ENCODE peak calls at places on chromosomes 5 and 9, in eight cellular contexts. W is endothelial cell of umbilical vein, M is fibroblast of lung, B is type B pancreatic cell, V is breast epithelium, H is IMR-90, K is neural crest cell, U is osteocyte. C is an unnamed sample.

GRCh38 chr9:127463382-127463781 is 12.1 kb downstream of the LRSAM1 start:
- DNase-seq in H (no peak), M (no peak), V (no peak), U (no peak), W (no peak), K (no peak), B (no peak), C (no peak)

GRCh38 chr5:34577267-34577666 is 78.9 kb upstream of the RAI14 start:
- DNase-seq in V (no peak), K (no peak), U (no peak), M (no peak), W (no peak), B (no peak), H (no peak), C (no peak)

GRCh38 chr5:79318935-79319614 is 83.1 kb downstream of the JMY start:
- DNase-seq in K (no peak), V (no peak), H (peak), W (peak), B (no peak), U (no peak), M (peak), C (no peak)

GRCh38 chr5:172412724-172413260 is 41.5 kb downstream of the SH3PXD2B start:
- DNase-seq in K (no peak), M (peak), B (no peak), V (peak), U (peak), H (peak), W (peak), C (peak)

GRCh38 chr5:399296-400281 is 43.4 kb upstream of the EXOC3 start:
- DNase-seq in V (no peak), H (peak), K (peak), M (peak), U (peak), B (peak), W (peak), C (peak)

GRCh38 chr5:77957-78804 is 13.8 kb upstream of the PLEKHG4B start:
- DNase-seq in H (peak), U (peak), M (peak), B (peak), V (no peak), W (no peak), K (no peak), C (peak)

GRCh38 chr5:116578676-116579075 is 4.1 kb upstream of the SEMA6A start:
- DNase-seq in H (no peak), K (no peak), W (no peak), B (no peak), U (no peak), M (no peak), V (no peak), C (no peak)

GRCh38 chr5:128487041-128487440 is 51.0 kb downstream of the FBN2 start:
- DNase-seq in B (no peak), H (peak), K (no peak), U (no peak), M (no peak), V (no peak), W (no peak), C (no peak)

GRCh38 chr5:147515269-147515668 is 5.4 kb upstream of the DPYSL3 start:
- DNase-seq in K (no peak), M (no peak), U (no peak), W (no peak), H (no peak), B (no peak), V (no peak), C (no peak)

GRCh38 chr9:111251453-111251837 is 78.6 kb downstream of the OR2K2 start:
- DNase-seq in B (no peak), M (no peak), V (no peak), U (no peak), W (no peak), H (no peak), K (no peak), C (no peak)

GRCh38 chr5:150763023-150763793 is 4.4 kb upstream of the DCTN4 start:
- DNase-seq in V (peak), M (peak), B (no peak), U (no peak), W (no peak), K (no peak), H (peak), C (peak)

GRCh38 chr9:89054865-89055495 is 63.7 kb downstream of the S1PR3 start:
- DNase-seq in B (no peak), V (no peak), U (no peak), M (no peak), W (no peak), K (no peak), H (no peak), C (no peak)

GRCh38 chr5:1118231-1118698 is 6.4 kb upstream of the SLC12A7 start:
- DNase-seq in H (peak), V (no peak), K (no peak), W (no peak), M (no peak), U (no peak), B (no peak), C (peak)

GRCh38 chr5:54718647-54719046 is 201.1 kb downstream of the SNX18 start:
- DNase-seq in U (no peak), H (no peak), M (peak), K (no peak), W (no peak), B (no peak), V (no peak), C (no peak)

GRCh38 chr5:140157032-140157781 is 17.8 kb upstream of the CYSTM1 start:
- DNase-seq in M (peak), W (peak), B (peak), K (peak), U (peak), V (peak), H (peak), C (peak)

GRCh38 chr5:159061186-159061796 is 38.4 kb downstream of the EBF1 start:
- DNase-seq in W (peak), V (no peak), B (no peak), M (peak), H (peak), U (peak), K (peak), C (peak)

GRCh38 chr9:115301581-115301980 is 183.6 kb upstream of the TNC start:
- DNase-seq in M (no peak), V (no peak), U (no peak), H (no peak), K (no peak), B (no peak), W (no peak), C (no peak)

GRCh38 chr9:35741740-35742139 is 7.3 kb downstream of the GBA2 start:
- DNase-seq in W (no peak), H (no peak), U (no peak), K (no peak), M (no peak), B (no peak), V (no peak), C (no peak)

GRCh38 chr5:171485668-171486067 is 66.2 kb downstream of the FGF18 start:
- DNase-seq in V (no peak), B (no peak), K (no peak), H (no peak), M (no peak), U (no peak), W (no peak), C (no peak)

GRCh38 chr9:76677481-76678055 is 86.7 kb upstream of the PCA3 start:
- DNase-seq in U (no peak), K (no peak), M (no peak), H (no peak), W (peak), V (no peak), B (no peak), C (no peak)

GRCh38 chr5:133405275-133406034 is 206.9 kb downstream of the FSTL4 start:
- DNase-seq in K (no peak), M (no peak), H (no peak), W (no peak), V (peak), B (peak), U (peak), C (no peak)

GRCh38 chr9:99964336-99964735 is 57.9 kb downstream of the STX17 start:
- DNase-seq in W (no peak), M (no peak), V (no peak), H (peak), U (no peak), K (no peak), B (no peak), C (no peak)

GRCh38 chr9:123438821-123439220 is 82.8 kb downstream of the CRB2 start:
- DNase-seq in B (no peak), U (no peak), V (peak), K (peak), H (peak), W (peak), M (no peak), C (no peak)

GRCh38 chr5:78706825-78707224 is 58.3 kb upstream of the LHFPL2 start:
- DNase-seq in W (peak), U (no peak), B (no peak), H (peak), K (no peak), M (no peak), V (no peak), C (no peak)

GRCh38 chr5:112279082-112279481 is 140.0 kb downstream of the EPB41L4A start:
- DNase-seq in M (no peak), K (no peak), V (no peak), U (no peak), H (no peak), B (no peak), W (no peak), C (no peak)

GRCh38 chr5:32017638-32018429 is 156.3 kb downstream of the GOLPH3 start:
- DNase-seq in B (no peak), M (peak), V (no peak), H (no peak), K (no peak), W (no peak), U (no peak), C (no peak)

GRCh38 chr9:14517154-14517906 is 175.9 kb downstream of the ZDHHC21 start:
- DNase-seq in K (no peak), H (no peak), M (no peak), V (no peak), W (no peak), B (no peak), U (no peak), C (peak)

GRCh38 chr5:72110401-72111013 is 3.2 kb downstream of the MAP1B start:
- DNase-seq in V (no peak), U (no peak), H (no peak), B (no peak), K (no peak), W (no peak), M (no peak), C (peak)

GRCh38 chr9:18184034-18184800 is 289.7 kb upstream of the ADAMTSL1 start:
- DNase-seq in B (no peak), H (no peak), W (peak), K (no peak), U (no peak), M (no peak), V (no peak), C (no peak)

GRCh38 chr5:158287643-158288228 is 428.8 kb upstream of the CLINT1 start:
- DNase-seq in B (no peak), M (peak), W (peak), U (no peak), V (no peak), H (peak), K (no peak), C (no peak)

GRCh38 chr9:32399110-32399815 is 14.8 kb downstream of the ACO1 start:
- DNase-seq in V (no peak), K (no peak), M (no peak), B (no peak), U (no peak), W (no peak), H (no peak), C (no peak)

DNA sequence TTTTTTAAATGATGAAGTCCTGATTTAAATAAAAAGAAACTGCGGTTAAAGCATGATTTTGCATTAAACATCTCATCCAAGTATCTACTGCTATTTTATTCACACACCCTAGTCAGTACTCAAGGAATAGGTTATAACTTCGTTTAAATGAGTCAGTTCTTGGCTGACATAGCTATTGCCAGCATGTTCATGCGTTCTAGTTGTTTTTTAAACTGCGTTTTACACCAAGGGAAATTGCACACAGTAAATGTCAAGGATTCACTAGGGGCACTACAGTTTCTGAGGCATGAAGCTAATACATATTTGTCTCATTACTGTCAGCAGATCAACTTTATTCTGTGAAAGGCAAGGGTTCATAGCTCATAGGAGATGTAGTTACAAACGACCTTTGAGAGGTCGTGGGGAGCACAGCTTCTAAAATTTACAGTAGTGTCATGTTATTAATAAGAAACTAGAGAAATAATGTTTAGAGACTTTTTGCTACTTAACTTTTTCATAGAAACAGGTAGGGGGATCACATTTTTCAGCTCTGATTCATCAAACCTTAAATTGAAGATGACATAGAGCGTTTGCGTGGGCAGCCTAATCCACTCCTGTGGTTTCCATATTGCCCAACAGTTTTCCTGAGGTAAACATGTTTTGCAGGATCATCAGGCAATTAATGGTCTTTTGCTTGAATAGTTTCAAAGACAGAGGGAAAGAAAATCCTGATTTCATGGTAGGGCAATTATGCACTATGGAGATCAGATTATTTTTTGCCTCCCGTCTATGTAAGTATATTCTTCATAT is 2222.7 kb upstream of the WWC1 start:
- DNase-seq in U (no peak), H (no peak), M (no peak), V (no peak), W (no peak), B (no peak), K (no peak), C (no peak)
- TF ChIP-seq CTCF in U (no peak), H (no peak), M (no peak), V (no peak), W (no peak), B (no peak), K (no peak), C (no peak)

DNA sequence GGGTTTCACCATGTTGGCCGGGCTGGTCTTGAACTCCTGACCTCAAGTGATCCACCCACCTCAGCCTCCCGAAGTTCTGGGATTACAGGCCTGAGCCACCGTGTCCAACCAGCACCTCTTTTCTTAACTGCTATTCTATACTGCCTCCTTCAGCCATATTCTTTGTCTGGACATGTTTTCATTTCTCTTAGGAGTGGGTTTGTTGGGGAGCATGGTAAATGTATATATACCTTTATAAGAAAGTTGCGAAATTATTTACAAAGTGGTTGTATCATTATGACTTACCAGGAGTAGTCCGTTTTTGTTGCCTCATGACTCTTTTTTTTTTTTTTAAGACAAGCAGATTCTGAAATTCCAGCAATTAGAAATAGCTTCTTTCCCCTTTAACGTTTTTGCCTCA is 38.7 kb downstream of the CDC42SE2 start:
- DNase-seq in K (no peak), W (no peak), M (no peak), U (no peak), V (no peak), H (no peak), B (no peak), C (no peak)
- TF ChIP-seq CTCF in K (no peak), W (no peak), M (no peak), U (no peak), V (no peak), H (no peak), B (no peak), C (no peak)

GRCh38 chr5:59673438-59674058 is 220.0 kb downstream of the PDE4D start:
- DNase-seq in V (no peak), M (peak), B (no peak), U (no peak), W (peak), K (no peak), H (peak), C (no peak)
- TF ChIP-seq CTCF in V (peak), M (peak), B (peak), U (peak), W (peak), K (peak), H (peak), C (peak)

GRCh38 chr5:170300361-170301013 is 2.9 kb upstream of the LCP2 start:
- DNase-seq in W (no peak), B (no peak), U (no peak), V (no peak), K (no peak), H (no peak), M (no peak), C (no peak)

GRCh38 chr5:170296036-170296934 is 1.3 kb downstream of the LCP2 start:
- DNase-seq in H (no peak), V (no peak), K (no peak), B (no peak), W (no peak), M (no peak), U (no peak), C (no peak)

GRCh38 chr5:170301149-170301548 is 3.6 kb upstream of the LCP2 start:
- DNase-seq in M (no peak), B (no peak), H (no peak), V (no peak), W (no peak), U (no peak), K (no peak), C (no peak)

GRCh38 chr5:170296935-170297588 is 515 bp downstream of the LCP2 start:
- DNase-seq in B (no peak), W (no peak), V (no peak), M (no peak), U (no peak), H (no peak), K (no peak), C (no peak)

GRCh38 chr5:170297589-170298462 is at the start of gene LCP2:
- DNase-seq in W (no peak), M (no peak), V (no peak), H (no peak), B (no peak), U (no peak), K (no peak), C (no peak)
- TF ChIP-seq CTCF in W (no peak), M (no peak), V (no peak), H (no peak), B (no peak), U (no peak), K (no peak), C (no peak)

GRCh38 chr5:170411100-170411499 is 21.9 kb upstream of the KCNMB1 start:
- DNase-seq in M (no peak), K (no peak), B (no peak), V (no peak), U (no peak), H (no peak), W (no peak), C (no peak)
- TF ChIP-seq CTCF in M (no peak), K (no peak), B (peak), V (no peak), U (no peak), H (no peak), W (no peak), C (peak)

GRCh38 chr9:87148391-87149237 is 201.3 kb upstream of the GAS1 start:
- DNase-seq in B (peak), K (peak), U (peak), H (peak), W (peak), V (peak), M (peak), C (peak)
- TF ChIP-seq CTCF in B (peak), K (no peak), U (peak), H (peak), W (no peak), V (no peak), M (no peak), C (no peak)

GRCh38 chr5:74837115-74837514 is 29.1 kb downstream of the FAM169A start:
- DNase-seq in B (no peak), V (no peak), K (no peak), H (no peak), W (no peak), M (no peak), U (no peak), C (no peak)
- TF ChIP-seq CTCF in B (no peak), V (no peak), K (no peak), H (no peak), W (no peak), M (no peak), U (no peak), C (no peak)

GRCh38 chr9:74277532-74277931 is 219.6 kb upstream of the RORB start:
- DNase-seq in K (no peak), V (no peak), U (no peak), B (no peak), W (no peak), M (no peak), H (no peak), C (no peak)

GRCh38 chr9:74282526-74283253 is 214.4 kb upstream of the RORB start:
- DNase-seq in M (no peak), V (no peak), H (no peak), U (no peak), W (no peak), K (no peak), B (no peak), C (no peak)

GRCh38 chr9:74284596-74284995 is 212.5 kb upstream of the RORB start:
- DNase-seq in H (no peak), V (no peak), M (no peak), U (no peak), W (no peak), B (no peak), K (no peak), C (no peak)

GRCh38 chr9:74285075-74285474 is 212.1 kb upstream of the RORB start:
- DNase-seq in V (no peak), W (no peak), B (no peak), U (no peak), M (no peak), H (no peak), K (no peak), C (no peak)

GRCh38 chr9:74281674-74282073 is 215.5 kb upstream of the RORB start:
- DNase-seq in H (no peak), K (no peak), W (no peak), M (no peak), U (no peak), V (no peak), B (no peak), C (no peak)
- TF ChIP-seq CTCF in H (no peak), K (peak), W (no peak), M (no peak), U (no peak), V (no peak), B (peak), C (no peak)

DNA sequence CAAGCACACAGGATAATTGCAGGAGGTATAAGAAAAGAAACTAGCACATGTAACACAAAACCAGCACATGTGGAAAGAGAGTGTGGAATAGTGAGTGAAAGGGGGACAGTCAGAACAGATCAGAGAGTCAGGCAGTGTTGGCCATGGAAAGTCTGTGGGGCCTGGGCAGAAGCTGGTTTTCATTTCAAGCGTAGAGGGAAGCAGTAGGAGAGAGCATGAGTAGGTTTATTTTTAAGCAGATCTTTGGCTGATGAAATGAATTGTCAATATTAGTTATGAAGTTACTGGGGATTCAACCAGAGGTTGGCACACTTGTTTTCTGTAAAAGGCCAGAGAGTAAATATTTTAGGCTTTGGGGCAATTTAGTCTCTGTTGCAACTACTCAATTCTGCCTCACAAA is 283.1 kb downstream of the SMARCA2 start:
- DNase-seq in B (no peak), W (no peak), U (no peak), V (no peak), H (no peak), K (no peak), M (no peak), C (no peak)
- TF ChIP-seq CTCF in B (no peak), W (no peak), U (no peak), V (no peak), H (no peak), K (no peak), M (no peak), C (no peak)